ENCODE peak calls at places on chromosomes 6 and 20, in nine cellular contexts. J is right cardiac atrium; W is aorta; S is transverse colon; M is HCT116; D is heart left ventricle; I is gastrocnemius medialis; Y is tibial nerve; Z is naive thymus-derived CD4-positive, alpha-beta T cell. A is an unnamed sample.

GRCh38 chr6:30463651-30464618 is 25.4 kb upstream of the HLA-E start:
- DNase-seq in D (no peak), Y (no peak), W (peak; percentile 79), J (peak; percentile 47), S (peak; percentile 61), I (no peak), M (no peak), Z (peak; percentile 43), A (peak; percentile 61)

GRCh38 chr6:30480536-30481156 is 8.7 kb upstream of the HLA-E start:
- DNase-seq in Z (peak; percentile 40), D (no peak), S (no peak), I (no peak), M (no peak), J (no peak), Y (no peak), W (no peak), A (no peak)

GRCh38 chr6:139251377-139252017 is 40.3 kb downstream of the TXLNB start:
- DNase-seq in I (peak; percentile 51), W (no peak), Z (no peak), D (no peak), M (no peak), J (no peak), S (no peak), Y (no peak), A (no peak)

GRCh38 chr6:20876016-20876415 is 341.8 kb downstream of the CDKAL1 start:
- DNase-seq in Z (no peak), J (no peak), M (no peak), S (no peak), W (no peak), Y (no peak), I (no peak), D (no peak), A (no peak)

GRCh38 chr6:31770860-31771259 is 6.3 kb downstream of the VWA7 start:
- DNase-seq in I (no peak), W (no peak), D (no peak), Y (no peak), J (no peak), Z (peak; percentile 7), M (no peak), S (no peak), A (no peak)

GRCh38 chr6:116239256-116239655 is 14.6 kb downstream of the TSPYL4 start:
- DNase-seq in D (no peak), I (no peak), Z (no peak), J (no peak), S (no peak), Y (no peak), W (no peak), M (no peak), A (no peak)

GRCh38 chr6:156863504-156863903 is 86.3 kb downstream of the ARID1B start:
- DNase-seq in Z (no peak), S (no peak), Y (no peak), W (no peak), M (no peak), I (no peak), D (no peak), J (no peak), A (no peak)

GRCh38 chr20:21372016-21372415 is 25.3 kb downstream of the NKX2-4 start:
- DNase-seq in Z (no peak), J (no peak), W (no peak), I (no peak), Y (no peak), M (no peak), D (no peak), S (no peak), A (no peak)

GRCh38 chr6:156699017-156699421 is 78.2 kb upstream of the ARID1B start:
- DNase-seq in I (no peak), D (no peak), M (no peak), S (no peak), J (no peak), W (no peak), Y (no peak), Z (no peak), A (peak; percentile 19)

GRCh38 chr6:108497883-108498282 is 62.8 kb upstream of the FOXO3 start:
- DNase-seq in S (peak; percentile 12), I (no peak), Z (no peak), D (no peak), J (no peak), Y (no peak), W (no peak), M (peak; percentile 36), A (peak; percentile 5)

GRCh38 chr6:15400572-15401004 is 154.7 kb downstream of the JARID2 start:
- DNase-seq in W (peak; percentile 79), M (no peak), D (peak; percentile 80), Z (peak; percentile 54), S (peak; percentile 47), J (peak; percentile 67), Y (peak; percentile 43), I (peak; percentile 78), A (no peak)

DNA sequence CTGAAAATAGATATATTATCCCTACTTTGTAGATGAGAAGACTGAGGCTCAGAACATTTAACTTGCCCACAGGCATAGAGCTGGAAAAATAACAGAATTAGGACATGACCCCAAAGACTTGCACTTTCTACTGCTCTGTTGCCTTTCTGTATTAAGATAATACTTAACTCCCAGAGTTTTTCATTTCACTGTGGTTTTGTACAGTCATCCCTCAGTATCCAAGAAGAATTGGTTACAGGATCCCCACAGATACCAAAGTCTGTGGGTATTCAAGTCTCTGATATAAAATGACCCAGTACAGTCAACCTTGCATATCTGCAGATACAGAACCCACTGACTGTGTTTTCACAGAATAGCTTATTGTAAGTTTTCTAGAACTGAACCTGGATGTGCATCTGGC is 16.8 kb downstream of the MRS2 start:
- DNase-seq in Z (no peak), S (no peak), I (no peak), D (no peak), W (no peak), M (no peak), Y (no peak), J (no peak), A (no peak)
- H3K27ac ChIP-seq in Z (no peak overlapping the region), S (no peak overlapping the region), I (no peak overlapping the region), D (no peak overlapping the region), W (no peak overlapping the region), M (no peak overlapping the region), Y (no peak overlapping the region), J (no peak overlapping the region), A (no peak overlapping the region)

GRCh38 chr6:129643968-129644367 is 66.0 kb downstream of the ARHGAP18 start:
- DNase-seq in J (no peak), M (no peak), W (no peak), Y (no peak), D (no peak), S (no peak), Z (no peak), I (no peak), A (no peak)

GRCh38 chr6:129645371-129646139 is 64.4 kb downstream of the ARHGAP18 start:
- DNase-seq in I (no peak), Y (no peak), M (peak; percentile 65), J (no peak), W (no peak), Z (no peak), S (no peak), D (no peak), A (no peak)

GRCh38 chr6:129646617-129647016 is 63.4 kb downstream of the ARHGAP18 start:
- DNase-seq in M (no peak), S (no peak), D (no peak), J (no peak), W (no peak), Z (no peak), I (no peak), Y (no peak), A (no peak)

GRCh38 chr6:129646140-129646569 is 63.8 kb downstream of the ARHGAP18 start:
- DNase-seq in Z (no peak), S (no peak), I (no peak), W (no peak), D (no peak), J (no peak), M (no peak), Y (no peak), A (no peak)

DNA sequence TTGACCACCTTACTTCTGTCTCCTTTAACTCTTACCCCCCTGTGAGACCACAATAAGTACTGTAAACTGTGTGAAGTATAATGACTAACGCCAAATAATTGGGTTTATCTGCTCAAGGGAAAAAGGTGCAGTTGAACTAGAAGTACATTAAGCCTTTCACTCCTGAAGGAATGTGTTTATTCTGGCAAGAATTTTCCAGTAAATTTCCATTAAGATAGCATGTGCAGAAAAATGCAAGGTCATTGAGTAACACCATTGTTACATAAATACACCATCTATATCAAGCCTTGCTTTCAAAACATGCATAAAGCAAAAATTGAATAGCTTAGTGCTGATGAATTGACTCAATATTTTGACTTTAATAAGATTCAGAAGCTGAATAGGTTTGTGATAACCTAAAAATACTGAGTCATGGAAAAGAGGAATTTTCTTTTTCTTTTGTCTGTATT is 65.4 kb downstream of the ARHGAP18 start:
- DNase-seq in S (no peak), M (peak; percentile 75), J (no peak), D (no peak), W (no peak), I (no peak), Z (no peak), Y (no peak), A (no peak)
- H3K4me3 ChIP-seq in S (no peak overlapping the region), M (no peak overlapping the region), J (no peak overlapping the region), D (no peak overlapping the region), W (no peak overlapping the region), I (no peak overlapping the region), Z (no peak overlapping the region), Y (no peak overlapping the region), A (no peak overlapping the region)

DNA sequence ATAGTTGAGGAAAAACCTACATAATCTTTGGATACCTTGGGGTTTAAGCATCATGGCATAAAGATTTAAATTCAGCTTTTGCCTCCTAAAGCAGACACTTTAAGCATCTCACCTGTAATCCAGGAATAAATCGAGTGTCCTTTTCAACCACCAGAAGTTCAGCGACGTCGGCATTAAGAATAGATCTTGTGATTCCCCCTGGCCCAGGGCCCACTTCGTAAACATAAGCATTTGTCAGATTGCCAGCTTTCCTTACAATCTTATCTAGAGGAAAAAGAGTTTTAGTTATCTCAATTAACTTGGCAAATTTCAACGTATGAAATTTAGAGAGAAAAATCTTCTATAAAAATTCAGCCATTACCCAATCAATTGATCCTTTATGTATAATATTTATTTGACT is 3.2 kb downstream of the TFB1M start:
- DNase-seq in Y (no peak), W (no peak), J (no peak), Z (no peak), S (no peak), D (no peak), I (no peak), M (no peak), A (no peak)
- H3K27ac ChIP-seq in Y (no peak overlapping the region), W (no peak overlapping the region), J (no peak overlapping the region), Z (no peak overlapping the region), S (no peak overlapping the region), D (no peak overlapping the region), I (no peak overlapping the region), M (no peak overlapping the region), A (peak overlapping the region; percentile 60)

DNA sequence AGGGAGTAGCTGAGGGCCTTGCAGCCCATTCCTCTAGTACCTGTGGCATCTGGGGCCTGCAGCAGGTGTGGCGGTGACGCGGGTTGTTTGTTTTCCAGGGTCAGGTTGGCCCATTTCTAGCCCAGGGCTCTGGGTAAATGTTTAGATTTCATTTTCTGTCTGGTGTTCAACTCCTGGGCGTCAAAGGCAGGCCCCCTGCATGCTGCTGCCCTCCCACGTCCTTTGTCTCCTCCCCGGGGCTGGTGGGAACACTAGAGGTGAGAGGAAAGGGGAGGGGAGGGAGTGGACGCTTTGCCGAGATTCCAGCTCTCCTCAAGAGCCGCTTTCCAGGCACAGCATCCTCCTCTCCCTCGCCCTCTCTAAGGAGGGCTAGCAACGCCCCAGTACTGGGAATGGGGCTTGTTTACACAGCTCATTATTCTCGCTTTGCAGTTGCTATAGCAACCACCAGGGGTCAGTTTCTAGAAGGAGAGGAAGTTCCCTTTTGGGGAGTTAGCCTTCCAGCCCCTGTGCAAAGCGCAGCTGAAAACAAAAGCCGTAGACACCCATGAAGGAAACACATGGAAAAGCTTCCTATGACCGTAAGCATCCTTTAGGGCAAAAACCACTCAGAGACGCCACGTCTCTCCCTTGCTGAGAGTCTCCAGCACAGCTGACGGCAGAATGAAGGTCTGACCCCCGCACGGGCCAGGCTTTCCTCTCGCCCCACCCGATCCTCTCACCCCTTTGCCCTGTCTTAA is 170.6 kb downstream of the LY86 start:
- DNase-seq in Y (peak; percentile 83), D (peak; percentile 65), M (peak; percentile 32), S (peak; percentile 61), J (peak; percentile 62), Z (peak; percentile 15), I (no peak), W (no peak), A (peak; percentile 44)
- H3K4me3 ChIP-seq in Y (no peak overlapping the region), D (peak overlapping the region; percentile 18), M (no peak overlapping the region), S (no peak overlapping the region), J (no peak overlapping the region), Z (no peak overlapping the region), I (peak overlapping the region; percentile 1), W (no peak overlapping the region), A (no peak overlapping the region)